ENCODE peak calls at places on chromosomes 11 and 22, in five cellular contexts. L is GM23248, K is AG04449, E is stomach, Q is A549. Z is an unnamed sample.

GRCh38 chr22:27349456-27349855 is 452.1 kb downstream of the MN1 start:
- DNase-seq in Q (no peak), K (peak), E (no peak), L (peak), Z (no peak)

GRCh38 chr11:68929135-68929534 is 25.4 kb downstream of the IGHMBP2 start:
- DNase-seq in L (no peak), K (no peak), E (no peak), Q (no peak), Z (no peak)

GRCh38 chr11:19938866-19939265 is 221.4 kb downstream of the DBX1 start:
- DNase-seq in Q (no peak), L (no peak), E (no peak), K (no peak), Z (no peak)

GRCh38 chr11:2771758-2772466 is 72.1 kb upstream of the KCNQ1OT1 start:
- DNase-seq in E (peak), Q (no peak), K (no peak), L (no peak), Z (peak)

GRCh38 chr11:911031-911889 is 650 bp upstream of the CHID1 start:
- DNase-seq in E (peak), Q (no peak), L (peak), K (no peak), Z (peak)

GRCh38 chr11:64649304-64649703 is 58.3 kb downstream of the SLC22A12 start:
- DNase-seq in K (no peak), Q (peak), L (peak), E (no peak), Z (no peak)

GRCh38 chr11:32473282-32473909 is 38.1 kb upstream of the WT1 start:
- DNase-seq in K (no peak), E (no peak), Q (no peak), L (no peak), Z (no peak)

GRCh38 chr11:61725632-61726280 is 26.7 kb upstream of the MYRF start:
- DNase-seq in K (no peak), Q (no peak), L (no peak), E (no peak), Z (no peak)

GRCh38 chr22:29074276-29074625 is 1.4 kb downstream of the KREMEN1 start:
- DNase-seq in L (peak), Q (no peak), E (no peak), K (no peak), Z (no peak)

GRCh38 chr11:79939111-79939510 is 498.3 kb upstream of the TENM4 start:
- DNase-seq in Q (no peak), K (no peak), L (no peak), E (no peak), Z (no peak)

GRCh38 chr11:66809592-66809991 is 33.6 kb upstream of the RCE1 start:
- DNase-seq in Q (no peak), L (no peak), K (no peak), E (no peak), Z (no peak)

GRCh38 chr11:10494636-10495463 is 39.8 kb downstream of the AMPD3 start:
- DNase-seq in L (no peak), K (no peak), E (no peak), Q (no peak), Z (no peak)

GRCh38 chr22:46462726-46463371 is 74.6 kb downstream of the CELSR1 start:
- DNase-seq in L (peak), Q (peak), K (no peak), E (no peak), Z (no peak)

GRCh38 chr11:64799925-64800632 is 2.9 kb downstream of the MAP4K2 start:
- DNase-seq in L (no peak), K (no peak), E (no peak), Q (no peak), Z (no peak)

GRCh38 chr11:118689852-118690552 is 10.6 kb upstream of the TREH start:
- DNase-seq in E (peak), Q (peak), L (peak), K (peak), Z (peak)

GRCh38 chr11:43130616-43131015 is 181.2 kb upstream of the API5 start:
- DNase-seq in E (no peak), Q (no peak), K (no peak), L (no peak), Z (no peak)

GRCh38 chr22:26713823-26714449 is 56.5 kb downstream of the MIAT start:
- DNase-seq in Q (no peak), K (peak), E (no peak), L (peak), Z (no peak)

GRCh38 chr11:46279393-46280099 is 2.1 kb downstream of the CREB3L1 start:
- DNase-seq in K (no peak), E (peak), Q (no peak), L (peak), Z (no peak)

GRCh38 chr11:134120921-134121526 is 52.2 kb downstream of the JAM3 start:
- DNase-seq in Q (no peak), K (no peak), L (peak), E (no peak), Z (no peak)

GRCh38 chr22:29314537-29315285 is 786 bp downstream of the RASL10A start:
- DNase-seq in K (no peak), E (no peak), Q (no peak), L (peak), Z (peak)

GRCh38 chr11:32081129-32081641 is 9.7 kb upstream of the RCN1 start:
- DNase-seq in L (peak), K (no peak), E (no peak), Q (no peak), Z (no peak)

GRCh38 chr11:123184531-123184930 is 10.5 kb downstream of the CLMP start:
- DNase-seq in Q (no peak), K (no peak), E (no peak), L (peak), Z (no peak)

GRCh38 chr11:118090545-118091162 is 3.9 kb upstream of the SMIM35 start:
- DNase-seq in E (no peak), L (no peak), Q (no peak), K (no peak), Z (no peak)

GRCh38 chr11:60870276-60870675 is 2.9 kb downstream of the ZP1 start:
- DNase-seq in L (no peak), K (no peak), Q (no peak), E (no peak), Z (peak)

GRCh38 chr22:28792491-28793383 is 7.6 kb downstream of the XBP1 start:
- DNase-seq in L (no peak), Q (no peak), K (no peak), E (no peak), Z (no peak)

GRCh38 chr11:99973993-99974392 is 713.1 kb upstream of the ARHGAP42 start:
- DNase-seq in Q (peak), E (no peak), K (no peak), L (no peak), Z (no peak)

GRCh38 chr11:68843052-68843561 is 1.4 kb upstream of the CPT1A start:
- DNase-seq in L (peak), Q (no peak), K (no peak), E (peak), Z (peak)

GRCh38 chr11:35683728-35684339 is 21.3 kb downstream of the TRIM44 start:
- DNase-seq in Q (no peak), K (no peak), L (peak), E (no peak), Z (no peak)

Z was measured in Peyer's patch.